ENCODE peak calls at places on chromosomes 3 and 15, in four cellular contexts. Z, S, T and N are unnamed samples. For H3K27me3, the result is how much of the 10 kb centered on the place peaks cover.

GRCh38 chr15:95261546-95261945 is 1030.2 kb downstream of the MCTP2 start:
- DNase-seq in Z (no peak), T (no peak), S (no peak), N (no peak)

GRCh38 chr3:35663471-35663870 is 24.1 kb downstream of the ARPP21 start:
- DNase-seq in S (peak), Z (no peak), T (no peak), N (no peak)

GRCh38 chr15:57323806-57324589 is 52.3 kb upstream of the CGNL1 start:
- DNase-seq in S (peak), T (peak), Z (peak), N (peak)

GRCh38 chr3:113736548-113737089 is 9.4 kb downstream of the NAA50 start:
- DNase-seq in S (no peak), T (peak), Z (no peak), N (peak)

GRCh38 chr3:185313693-185314246 is 49.2 kb upstream of the MAP3K13 start:
- DNase-seq in T (peak), S (no peak), Z (peak), N (no peak)

GRCh38 chr3:72380711-72381508 is 467.3 kb downstream of the SHQ1 start:
- DNase-seq in T (no peak), S (no peak), Z (no peak), N (no peak)

GRCh38 chr3:6805236-6805635 is 55.7 kb upstream of the GRM7 start:
- DNase-seq in S (no peak), T (no peak), Z (no peak), N (no peak)

GRCh38 chr3:62542185-62542584 is 168.8 kb upstream of the FEZF2 start:
- DNase-seq in T (no peak), Z (no peak), S (no peak), N (no peak)

GRCh38 chr15:95609096-95609495 is 721.4 kb upstream of the NR2F2 start:
- DNase-seq in S (no peak), Z (no peak), T (no peak), N (no peak)

GRCh38 chr3:98272126-98272525 is 8.1 kb downstream of the OR5H6 start:
- DNase-seq in Z (no peak), T (no peak), S (no peak), N (no peak)

GRCh38 chr3:185737020-185737419 is 87.8 kb downstream of the IGF2BP2 start:
- DNase-seq in Z (no peak), S (no peak), T (no peak), N (no peak)

GRCh38 chr3:120350431-120350941 is 1.3 kb upstream of the LRRC58 start:
- DNase-seq in T (no peak), Z (peak), S (no peak), N (peak)

GRCh38 chr3:20038679-20039078 is 1.6 kb upstream of the KAT2B start:
- DNase-seq in S (no peak), Z (no peak), T (no peak), N (no peak)
- H3K4me3 ChIP-seq in S (peak), Z (peak), T (peak), N (peak)

DNA sequence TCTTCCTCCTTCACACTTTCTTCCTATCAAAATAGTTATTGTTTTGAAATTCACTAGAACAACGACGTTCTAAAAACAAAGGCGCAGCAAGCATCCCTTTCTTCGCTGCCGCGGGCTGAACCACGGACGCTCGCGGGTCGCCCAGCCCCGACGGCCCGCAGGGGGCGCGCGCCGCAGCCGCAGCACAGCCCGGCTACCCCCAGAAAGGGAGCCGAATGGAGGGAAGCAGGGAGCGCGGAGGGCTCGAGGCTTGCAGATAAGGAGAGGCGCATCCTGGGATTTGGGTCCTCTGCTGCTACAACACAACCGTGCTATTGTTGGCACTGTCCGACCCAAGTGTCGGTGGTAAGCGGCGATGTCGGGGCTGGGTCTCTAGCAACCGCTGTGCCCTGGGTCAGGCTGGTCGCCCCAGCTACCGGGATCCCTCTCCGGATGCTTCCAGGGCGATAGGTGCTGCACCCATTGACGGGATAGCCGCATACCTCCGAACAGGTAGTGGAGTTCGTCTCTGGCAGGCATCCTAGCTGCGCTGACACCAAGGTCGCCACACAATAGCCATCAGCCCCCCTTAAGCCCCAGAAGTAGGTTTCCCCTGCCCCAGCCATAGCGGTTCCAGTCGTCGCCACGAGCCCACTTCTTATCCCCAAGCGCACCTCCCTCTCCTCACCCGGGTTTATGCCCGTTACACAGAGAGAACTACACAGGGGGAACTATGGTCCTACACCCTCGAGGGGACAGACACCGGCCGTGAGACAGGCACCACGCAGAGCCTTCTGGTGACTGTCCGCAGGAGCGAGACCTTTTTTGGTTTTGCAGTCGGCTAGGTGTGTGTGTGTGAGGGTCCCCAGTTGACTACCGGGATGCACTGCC is 6.0 kb downstream of the ONECUT1 start:
- DNase-seq in Z (no peak), S (no peak), T (peak), N (no peak)
- H3K27me3 ChIP-seq in Z (under half), S (half or more), T (half or more), N (under half)

DNA sequence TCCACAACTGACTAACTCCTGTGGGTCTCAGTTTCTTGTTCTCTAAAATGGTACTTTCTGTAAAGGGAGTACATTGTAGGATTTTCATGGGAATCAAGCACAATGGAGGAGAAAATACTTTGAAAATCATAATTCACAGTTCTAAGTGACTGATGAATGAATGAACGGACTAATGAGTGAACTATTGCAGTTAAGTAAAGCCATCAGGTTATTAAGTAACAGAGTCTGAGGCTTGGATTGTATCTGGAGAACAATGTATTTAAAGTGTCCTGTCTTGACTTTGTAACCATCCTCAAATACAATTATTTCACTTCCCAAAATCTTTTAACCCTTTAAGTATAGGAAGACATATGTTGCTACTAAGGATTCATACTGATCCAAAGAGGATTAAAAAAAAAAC is 13.1 kb upstream of the BCL6 start:
- DNase-seq in S (no peak), T (no peak), Z (no peak), N (no peak)
- H3K27ac ChIP-seq in S (no peak), T (no peak), Z (no peak), N (no peak)

GRCh38 chr3:129560269-129560787 is 17.4 kb downstream of the H1-8 start:
- DNase-seq in S (peak), Z (peak), T (no peak), N (peak)
- H3K4me3 ChIP-seq in S (peak), Z (no peak), T (no peak), N (peak)

DNA sequence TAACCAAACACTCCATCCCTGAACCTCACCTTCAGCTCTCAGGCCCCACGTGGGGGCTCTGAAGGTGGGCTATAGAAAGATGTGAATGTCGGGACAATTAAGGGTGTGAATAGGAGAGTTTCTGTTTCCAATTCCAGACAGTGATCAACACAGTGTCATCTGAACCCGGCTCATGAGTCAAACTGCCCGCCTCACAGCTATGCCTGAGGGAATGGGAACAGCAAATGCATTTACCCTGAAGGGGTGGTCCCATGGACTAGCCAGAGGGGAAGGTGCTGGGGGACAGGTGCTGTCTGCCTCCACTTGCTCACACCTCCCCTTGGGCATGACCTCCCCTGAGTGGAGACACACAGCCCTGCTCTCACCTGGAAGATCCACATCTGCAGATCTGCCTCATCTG is 6.3 kb downstream of the RTP2 start:
- DNase-seq in S (no peak), Z (no peak), T (no peak), N (no peak)
- H3K27me3 ChIP-seq in S (under half), Z (under half), T (under half), N (under half)

DNA sequence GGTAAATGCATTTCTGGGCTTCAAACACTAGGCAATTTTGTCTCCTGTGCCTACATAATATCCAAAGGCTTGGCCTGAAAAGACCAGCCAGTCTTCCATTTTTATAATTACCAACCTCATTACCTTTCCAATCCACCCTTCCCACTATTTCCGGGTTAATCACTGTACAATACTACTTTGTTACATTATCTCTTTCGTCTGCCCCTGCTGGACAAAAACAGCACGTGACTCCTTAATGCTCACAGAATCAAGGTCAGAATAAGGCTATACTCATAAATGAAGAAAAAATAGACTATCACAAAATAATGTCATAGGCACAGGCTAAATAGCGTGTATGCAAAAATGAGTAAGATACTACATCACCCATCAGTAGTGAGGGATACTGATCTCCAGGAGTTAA is 40.1 kb downstream of the ABI3BP start:
- DNase-seq in S (no peak), T (no peak), Z (no peak), N (no peak)
- H3K27ac ChIP-seq in S (no peak), T (no peak), Z (no peak), N (no peak)

GRCh38 chr3:46648096-46648495 is 35.8 kb downstream of the FAM240A start:
- DNase-seq in S (no peak), Z (no peak), T (no peak), N (no peak)

GRCh38 chr3:46646700-46647099 is 34.4 kb downstream of the FAM240A start:
- DNase-seq in T (no peak), Z (no peak), S (no peak), N (no peak)

GRCh38 chr3:46651084-46651483 is 38.8 kb downstream of the FAM240A start:
- DNase-seq in Z (no peak), T (no peak), S (no peak), N (no peak)

GRCh38 chr3:46643701-46644100 is 31.4 kb downstream of the FAM240A start:
- DNase-seq in T (no peak), S (no peak), Z (no peak), N (no peak)

DNA sequence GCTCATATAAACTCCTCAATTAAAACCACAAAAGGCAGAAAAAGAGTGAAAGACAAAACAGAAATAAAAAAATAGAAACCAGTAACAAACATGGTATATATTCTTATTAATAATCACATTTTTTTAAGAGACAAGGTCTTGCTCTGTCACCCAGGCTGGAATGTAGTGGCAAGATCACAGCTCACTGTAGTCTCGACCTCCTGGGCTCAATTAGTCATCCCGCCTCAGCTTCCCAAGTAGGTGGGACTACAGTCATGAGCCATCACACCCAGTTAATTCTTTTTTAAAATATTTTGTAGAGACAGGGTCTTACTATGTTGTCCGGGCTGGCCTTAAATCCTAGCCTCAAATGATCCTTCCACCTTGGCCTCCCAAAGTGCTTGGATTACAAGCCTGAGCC is 37.1 kb downstream of the FAM240A start:
- DNase-seq in Z (no peak), S (no peak), T (no peak), N (no peak)
- H3K4me3 ChIP-seq in Z (no peak), S (no peak), T (no peak), N (no peak)

DNA sequence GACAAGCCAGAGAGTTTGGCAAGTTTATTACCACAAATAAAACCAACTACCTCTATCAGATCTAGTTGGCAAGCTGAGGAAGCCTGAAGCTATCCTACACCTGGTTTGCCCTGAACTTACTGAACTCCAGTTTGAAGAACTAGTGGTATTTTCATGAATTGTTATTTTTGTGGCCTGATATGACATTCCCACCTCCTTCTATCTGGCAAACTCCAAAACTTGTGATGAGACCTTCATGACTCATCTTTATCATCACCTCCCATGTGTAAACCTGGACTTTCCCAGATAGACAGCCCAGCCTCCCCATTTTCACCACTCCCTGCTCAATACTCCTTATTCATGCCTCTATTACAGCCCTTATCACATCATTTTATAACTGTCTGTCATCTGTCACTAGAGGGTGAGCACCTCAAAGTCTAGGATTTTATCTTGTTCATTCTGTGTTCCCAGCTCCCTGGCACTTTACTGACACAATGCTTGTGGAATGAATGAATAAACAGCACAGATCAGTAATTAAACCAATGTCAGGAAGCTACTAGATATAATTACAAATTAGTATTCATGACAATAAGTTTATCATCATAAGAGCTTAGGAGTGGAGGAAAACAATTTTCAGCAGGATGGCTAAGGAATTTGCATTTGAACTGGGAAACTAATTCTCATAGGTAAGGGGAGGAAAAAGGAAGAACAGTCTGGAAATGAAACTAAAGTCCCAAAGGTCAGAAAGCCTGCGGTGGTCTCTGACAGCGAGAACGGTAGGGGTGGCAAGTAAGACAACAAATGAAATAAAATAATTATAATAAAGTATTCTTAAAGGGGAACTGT is 13.2 kb upstream of the TRANK1 start:
- DNase-seq in S (no peak), Z (no peak), T (no peak), N (no peak)
- H3K27me3 ChIP-seq in S (under half), Z (under half), T (under half), N (under half)

DNA sequence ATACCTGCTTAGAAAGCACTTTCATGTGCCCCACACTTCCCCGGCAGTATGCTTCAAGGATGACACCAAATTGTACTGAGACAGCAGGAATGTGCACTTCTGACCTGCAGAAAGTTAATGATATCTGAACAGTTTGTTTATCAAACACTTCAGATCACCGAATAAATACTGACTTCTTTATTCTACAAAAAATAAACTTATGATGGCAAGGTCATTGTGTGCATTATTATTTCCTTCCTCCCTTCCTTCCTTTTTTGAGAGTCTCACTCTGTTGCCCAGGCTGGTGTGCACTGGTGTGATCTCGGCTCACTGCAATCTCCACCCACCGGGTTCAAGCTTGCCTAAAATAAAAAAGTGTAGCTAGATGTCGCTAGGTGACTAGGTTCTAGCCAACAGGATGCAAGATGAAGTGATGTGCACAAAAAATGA is 80.3 kb downstream of the FAIM start:
- DNase-seq in T (no peak), S (no peak), Z (no peak), N (no peak)
- H3K27ac ChIP-seq in T (no peak), S (no peak), Z (no peak), N (no peak)

DNA sequence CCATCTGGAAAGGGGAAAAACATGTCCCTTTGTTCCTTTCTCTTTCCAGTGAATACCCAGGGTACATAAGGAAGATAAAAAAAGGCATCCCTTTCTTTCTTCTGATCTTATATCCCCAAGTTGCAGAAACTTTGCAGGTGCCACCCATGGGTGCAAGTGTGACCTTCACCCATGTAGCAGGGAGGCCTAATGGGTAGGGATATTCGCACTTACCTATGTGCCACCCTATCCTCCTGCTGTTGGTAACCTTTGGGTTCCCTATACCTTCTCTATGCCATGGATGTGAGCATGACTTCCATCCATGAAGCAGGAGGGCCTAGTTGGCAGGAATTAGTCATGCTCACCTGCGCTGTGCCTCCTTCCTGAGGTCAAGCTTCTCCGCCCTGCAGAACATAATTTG is 59.2 kb upstream of the C15orf39 start:
- DNase-seq in Z (no peak), S (no peak), T (no peak), N (no peak)
- H3K4me3 ChIP-seq in Z (no peak), S (no peak), T (no peak), N (no peak)